ENCODE peak calls at places on chromosomes 11 and 22, in ten cellular contexts. O is tibial nerve, X is thyroid gland, W is IMR-90, B is ovary, P is NB4, K is HCT116, U is endothelial cell of umbilical vein, T is prostate gland, H is upper lobe of left lung. V is an unnamed sample.

GRCh38 chr11:59025097-59025496 is 61.0 kb upstream of the GLYATL1B start:
- DNase-seq in B (no peak), U (no peak), H (no peak), W (no peak), T (peak; percentile 87), O (no peak), X (no peak), K (no peak), P (no peak), V (no peak)

GRCh38 chr22:43343262-43343988 is at the start of gene SCUBE1:
- DNase-seq in H (peak; percentile 94), K (no peak), P (no peak), B (peak; percentile 90), U (peak; percentile 31), X (peak; percentile 63), T (peak; percentile 51), O (peak; percentile 53), W (no peak), V (peak; percentile 50)

GRCh38 chr11:69374110-69374981 is 80.4 kb downstream of the MYEOV start:
- DNase-seq in W (no peak), B (peak; percentile 3), P (no peak), T (no peak), K (no peak), U (peak; percentile 54), O (no peak), X (no peak), H (peak; percentile 65), V (peak; percentile 13)

GRCh38 chr11:121459413-121460041 is 6.8 kb upstream of the SORL1-AS1 start:
- DNase-seq in B (no peak), W (no peak), X (no peak), O (no peak), P (peak; percentile 78), K (no peak), U (no peak), H (no peak), T (no peak), V (no peak)

GRCh38 chr22:20131593-20131855 is at the start of gene ZDHHC8:
- DNase-seq in B (no peak), X (peak; percentile 45), P (peak; percentile 49), K (no peak), H (peak; percentile 92), T (no peak), U (no peak), O (no peak), W (no peak), V (peak; percentile 63)

GRCh38 chr22:46110215-46110614 is 40.1 kb upstream of the PPARA start:
- DNase-seq in P (peak; percentile 35), T (no peak), O (no peak), X (no peak), W (peak; percentile 34), B (peak; percentile 67), H (no peak), K (no peak), U (no peak), V (no peak)

GRCh38 chr11:128759597-128759996 is 65.7 kb downstream of the FLI1 start:
- DNase-seq in B (no peak), K (no peak), H (no peak), T (no peak), X (no peak), P (no peak), W (peak; percentile 90), O (no peak), U (no peak), V (no peak)

GRCh38 chr22:30325724-30326703 is 727 bp downstream of the TBC1D10A start:
- DNase-seq in O (no peak), U (no peak), P (no peak), B (no peak), T (peak; percentile 42), X (peak; percentile 35), W (no peak), K (no peak), H (no peak), V (peak; percentile 56)

GRCh38 chr11:84193706-84194105 is 907.5 kb upstream of the CCDC90B start:
- DNase-seq in B (no peak), H (no peak), T (no peak), U (no peak), K (no peak), W (no peak), O (no peak), P (peak; percentile 7), X (no peak), V (no peak)

GRCh38 chr11:112644410-112645131 is 316.6 kb upstream of the NCAM1 start:
- DNase-seq in H (no peak), U (no peak), K (no peak), O (no peak), W (no peak), B (no peak), P (no peak), T (no peak), X (no peak), V (no peak)

GRCh38 chr22:23259916-23260644 is 79.8 kb downstream of the BCR start:
- DNase-seq in W (no peak), T (no peak), K (no peak), P (no peak), U (no peak), X (no peak), O (no peak), B (no peak), H (no peak), V (no peak)

GRCh38 chr11:44531116-44531504 is 34.4 kb upstream of the CD82 start:
- DNase-seq in O (no peak), B (no peak), P (no peak), W (no peak), T (no peak), K (no peak), X (no peak), U (no peak), H (peak; percentile 47), V (no peak)
- TF ChIP-seq POLR2A in O (no peak), B (no peak), P (no peak), W (no peak), T (no peak), K (no peak), X (no peak), U (no peak), H (no peak), V (no peak)

GRCh38 chr11:16758382-16759024 is 20.1 kb downstream of the C11orf58 start:
- DNase-seq in U (no peak), K (no peak), B (no peak), O (no peak), T (no peak), W (no peak), P (no peak), H (no peak), X (no peak), V (no peak)
- TF ChIP-seq POLR2A in U (no peak), K (no peak), B (no peak), O (no peak), T (no peak), W (no peak), P (no peak), H (no peak), X (no peak), V (no peak)

DNA sequence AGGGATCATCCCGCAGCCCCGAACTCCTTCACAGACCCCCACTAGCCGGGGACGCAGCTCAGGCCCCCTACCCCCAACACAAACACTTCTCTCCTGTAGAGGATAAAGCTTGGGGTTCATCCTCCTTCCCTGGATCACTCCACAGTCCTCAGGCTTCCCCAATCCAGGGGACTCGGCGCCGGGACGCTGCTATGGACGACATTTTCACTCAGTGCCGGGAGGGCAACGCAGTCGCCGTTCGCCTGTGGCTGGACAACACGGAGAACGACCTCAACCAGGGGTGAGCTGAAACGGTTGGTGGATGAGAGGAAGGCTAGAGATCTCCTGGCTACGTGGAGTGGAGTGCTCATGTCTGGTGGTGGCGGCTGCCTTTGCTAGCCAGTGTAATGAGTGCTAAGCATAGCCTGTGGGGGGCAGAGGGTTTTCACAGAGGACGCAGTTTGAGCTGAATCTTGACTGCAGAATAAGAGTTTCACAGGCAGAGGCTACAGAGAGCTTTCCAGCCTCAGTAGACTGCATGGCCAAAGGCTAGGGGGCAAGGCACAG is 580 bp downstream of the ILK start:
- DNase-seq in P (peak; percentile 86), K (no peak), H (peak; percentile 67), O (peak; percentile 54), W (peak; percentile 70), U (peak; percentile 79), X (peak; percentile 66), T (peak; percentile 35), B (peak; percentile 58), V (no peak)
- TF ChIP-seq POLR2A in P (peak; percentile 20), K (no peak), H (no peak), O (no peak), W (no peak), U (no peak), X (no peak), T (no peak), B (no peak), V (peak; percentile 51)

GRCh38 chr11:118975771-118976709 is 4.5 kb downstream of the FOXR1 start:
- DNase-seq in X (peak; percentile 61), O (no peak), H (no peak), B (no peak), W (no peak), U (no peak), K (no peak), T (no peak), P (no peak), V (no peak)

GRCh38 chr11:118979434-118979833 is 7.9 kb downstream of the FOXR1 start:
- DNase-seq in U (no peak), T (no peak), X (peak; percentile 2), O (no peak), W (no peak), B (no peak), P (no peak), K (no peak), H (no peak), V (no peak)

GRCh38 chr11:118984825-118985224 is 13.1 kb upstream of the CENATAC start:
- DNase-seq in W (no peak), T (no peak), H (no peak), X (peak; percentile 43), P (no peak), B (no peak), O (no peak), K (no peak), U (no peak), V (no peak)

DNA sequence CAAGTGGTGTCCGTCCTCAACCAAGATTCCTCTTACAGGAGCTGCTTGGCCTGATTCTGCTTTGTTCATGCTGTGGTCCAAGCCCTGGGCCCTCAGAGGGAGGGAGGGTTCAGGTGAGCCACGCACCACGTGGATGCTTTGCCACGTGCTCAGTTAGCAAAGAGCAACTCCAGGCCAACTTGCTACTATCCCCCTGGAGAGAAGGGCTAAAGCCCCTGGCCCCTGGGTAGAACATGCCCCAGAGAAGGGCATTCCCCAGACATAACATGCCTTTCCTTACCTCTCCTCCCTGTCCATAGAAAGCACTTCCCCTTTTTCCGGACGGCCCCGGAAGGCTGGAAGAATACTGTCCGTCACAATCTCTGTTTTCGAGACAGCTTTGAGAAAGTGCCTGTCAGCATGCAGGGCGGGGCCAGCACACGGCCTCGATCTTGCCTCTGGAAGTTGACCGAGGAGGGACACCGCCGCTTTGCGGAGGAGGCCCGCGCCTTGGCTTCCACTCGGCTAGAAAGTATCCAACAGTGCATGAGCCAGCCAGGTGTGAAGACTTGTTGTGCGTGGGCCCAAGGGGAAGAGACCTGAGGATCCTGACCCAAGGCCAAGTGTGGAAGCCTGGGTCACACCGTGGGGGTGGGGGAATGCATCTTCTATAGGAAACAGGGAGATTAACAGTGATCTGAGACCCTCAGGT is 8.8 kb downstream of the FOXR1 start:
- DNase-seq in U (no peak), P (no peak), T (no peak), W (no peak), K (no peak), B (no peak), X (peak; percentile 86), O (peak; percentile 23), H (peak; percentile 74), V (no peak)
- TF ChIP-seq POLR2A in U (no peak), P (no peak), T (no peak), W (no peak), K (no peak), B (no peak), X (no peak), O (peak; percentile 12), H (no peak), V (no peak)

V was measured in GM12892.